ENCODE peak calls at places on chromosomes 16 and 17, in four cellular contexts. H is GM12878, V is K562, Y is HepG2. L is an unnamed sample.

GRCh38 chr17:29584452-29585079 is 4.9 kb downstream of the GIT1 start:
- DNase-seq in H (no peak), V (no peak), Y (no peak), L (no peak)

GRCh38 chr16:11036040-11036439 is 91.7 kb downstream of the CLEC16A start:
- DNase-seq in H (no peak), V (no peak), Y (no peak), L (no peak)

GRCh38 chr16:72083778-72084404 is 9.5 kb downstream of the TXNL4B start:
- DNase-seq in H (no peak), V (no peak), Y (peak), L (no peak)

GRCh38 chr17:65678534-65678933 is 117.1 kb upstream of the AXIN2 start:
- DNase-seq in H (no peak), V (no peak), Y (no peak), L (no peak)

GRCh38 chr17:50559674-50560184 is 786 bp upstream of the CACNA1G start:
- DNase-seq in H (no peak), V (peak), Y (no peak), L (peak)

GRCh38 chr16:84467256-84467655 is 37.2 kb downstream of the MEAK7 start:
- DNase-seq in H (no peak), V (no peak), Y (no peak), L (no peak)

GRCh38 chr17:77033892-77034404 is 106.8 kb upstream of the SEC14L1 start:
- DNase-seq in H (no peak), V (no peak), Y (no peak), L (no peak)

GRCh38 chr16:53094013-53094630 is 39.3 kb downstream of the CHD9 start:
- DNase-seq in H (peak), V (peak), Y (no peak), L (no peak)

GRCh38 chr17:76847031-76847430 is 21.2 kb upstream of the MGAT5B start:
- DNase-seq in H (no peak), V (no peak), Y (no peak), L (no peak)

GRCh38 chr16:65621640-65622039 is 499.8 kb upstream of the CDH11 start:
- DNase-seq in H (no peak), V (no peak), Y (no peak), L (no peak)

GRCh38 chr17:9016941-9017552 is 4.3 kb upstream of the NTN1 start:
- DNase-seq in H (no peak), V (no peak), Y (no peak), L (no peak)

GRCh38 chr16:52229471-52229870 is 317.5 kb downstream of the TOX3 start:
- DNase-seq in H (no peak), V (no peak), Y (no peak), L (no peak)

GRCh38 chr17:17942846-17943245 is 29.4 kb downstream of the TOM1L2 start:
- DNase-seq in H (no peak), V (no peak), Y (no peak), L (no peak)
- TF ChIP-seq TCF7 in H (no peak), V (no peak), Y (no peak), L (no peak)

GRCh38 chr17:13920413-13920812 is 148.9 kb upstream of the COX10 start:
- DNase-seq in H (no peak), V (no peak), Y (no peak), L (no peak)

GRCh38 chr17:13921841-13922776 is 147.2 kb upstream of the COX10 start:
- DNase-seq in H (no peak), V (no peak), Y (no peak), L (no peak)

GRCh38 chr17:13919818-13920217 is 149.5 kb upstream of the COX10 start:
- DNase-seq in H (no peak), V (no peak), Y (no peak), L (no peak)

GRCh38 chr17:13918247-13918646 is 151.1 kb upstream of the COX10 start:
- DNase-seq in H (no peak), V (no peak), Y (no peak), L (no peak)

GRCh38 chr17:13917635-13918034 is 151.7 kb upstream of the COX10 start:
- DNase-seq in H (no peak), V (no peak), Y (no peak), L (no peak)
- TF ChIP-seq NR2C2 in H (no peak), V (no peak), Y (no peak), L (no peak)

GRCh38 chr17:6444573-6445335 is 499 bp downstream of the PIMREG start:
- DNase-seq in H (no peak), V (no peak), Y (no peak), L (no peak)

GRCh38 chr17:6449307-6449706 is 5.1 kb downstream of the PIMREG start:
- DNase-seq in H (no peak), V (no peak), Y (no peak), L (no peak)

GRCh38 chr17:6446516-6447100 is 2.4 kb downstream of the PIMREG start:
- DNase-seq in H (no peak), V (no peak), Y (no peak), L (no peak)

GRCh38 chr17:6450926-6451717 is 6.9 kb downstream of the PIMREG start:
- DNase-seq in H (no peak), V (no peak), Y (no peak), L (no peak)

DNA sequence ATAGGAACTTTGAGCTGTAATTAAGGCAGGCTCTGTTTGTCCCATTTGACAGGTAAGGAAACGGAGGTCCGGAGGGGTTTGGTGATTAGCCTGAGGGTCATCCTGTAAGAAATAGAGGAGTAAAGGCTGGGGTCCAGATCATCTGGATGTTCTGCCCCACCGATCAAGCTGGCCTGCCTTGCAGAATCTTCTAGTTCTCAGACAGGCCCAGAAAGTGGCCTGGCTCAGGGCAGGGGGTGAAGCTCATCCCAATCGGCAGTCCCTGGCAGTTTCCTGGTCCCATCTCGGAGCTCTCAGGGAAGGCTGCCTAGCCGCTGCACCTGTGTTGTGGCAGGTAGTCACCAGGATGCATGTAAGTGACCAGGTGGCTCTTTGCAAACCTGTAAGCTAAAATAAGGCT is 4.2 kb downstream of the PIMREG start:
- DNase-seq in H (no peak), V (no peak), Y (no peak), L (no peak)
- TF ChIP-seq TCF7 in H (no peak), V (no peak), Y (no peak), L (no peak)

GRCh38 chr17:34082404-34082803 is 172.7 kb upstream of the CCL2 start:
- DNase-seq in H (no peak), V (peak), Y (no peak), L (no peak)

GRCh38 chr17:34076743-34077631 is 178.1 kb upstream of the CCL2 start:
- DNase-seq in H (no peak), V (no peak), Y (no peak), L (no peak)

DNA sequence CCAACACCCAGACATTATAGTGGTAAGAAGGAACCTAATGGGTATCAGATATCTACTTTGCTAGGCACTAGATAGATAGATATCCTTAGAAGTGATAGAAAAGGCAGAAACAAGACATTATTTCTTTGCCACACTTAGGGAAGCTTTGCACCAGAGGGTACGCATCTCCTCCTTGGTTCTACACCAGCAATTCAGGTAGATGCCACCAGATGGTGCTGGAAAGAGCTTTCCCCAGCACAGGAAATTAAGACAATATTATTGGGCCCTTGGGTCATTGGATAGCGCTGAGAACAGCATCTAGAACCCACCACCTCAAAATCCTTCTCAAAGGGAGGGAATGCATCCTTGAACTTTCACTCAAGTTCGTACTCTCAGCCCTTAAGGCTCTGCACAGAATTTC is 173.8 kb upstream of the CCL2 start:
- DNase-seq in H (no peak), V (peak), Y (no peak), L (peak)
- TF ChIP-seq NR2C2 in H (no peak), V (no peak), Y (no peak), L (no peak)

DNA sequence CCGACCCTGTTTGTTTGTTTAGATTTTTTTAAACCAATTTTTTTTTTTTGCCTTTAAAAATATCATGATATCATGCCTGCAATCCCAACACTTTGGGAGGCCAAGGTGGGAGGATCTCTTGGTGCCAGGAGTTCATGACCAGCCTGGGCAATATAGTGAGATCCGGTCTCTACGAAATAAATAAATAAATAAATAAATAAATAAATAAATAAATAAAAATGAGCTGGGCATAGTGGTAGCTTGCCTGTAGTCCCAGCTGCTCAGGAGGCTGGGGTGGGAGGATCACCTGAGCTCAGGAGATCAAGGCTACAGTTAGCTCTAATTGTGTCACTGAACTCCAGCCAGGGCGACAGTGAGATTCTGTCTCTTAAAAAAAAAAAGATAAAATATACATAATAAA is 8.1 kb upstream of the IGF2BP1 start:
- DNase-seq in H (no peak), V (no peak), Y (no peak), L (no peak)
- TF ChIP-seq TCF7 in H (no peak), V (no peak), Y (no peak), L (no peak)

DNA sequence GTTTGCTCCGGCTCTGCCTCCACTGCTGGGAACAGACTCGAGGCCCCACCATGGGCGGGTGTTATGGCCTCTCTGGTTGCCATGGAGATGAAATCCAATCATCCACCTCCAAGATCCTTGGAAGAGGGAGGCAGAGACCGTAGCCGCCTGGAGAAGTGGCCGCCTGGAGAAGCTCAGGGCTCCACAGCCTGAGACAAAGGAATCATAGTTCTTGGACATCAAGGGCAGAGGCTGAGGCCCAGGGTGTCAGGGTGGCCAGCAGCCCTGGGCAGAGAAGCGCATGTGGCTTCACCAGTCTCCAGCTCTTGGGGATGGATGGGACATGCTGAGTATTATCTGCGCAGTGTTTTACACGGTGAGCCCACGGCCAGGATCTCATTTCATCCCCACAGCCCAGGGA is 36.2 kb downstream of the ABR start:
- DNase-seq in H (no peak), V (no peak), Y (no peak), L (no peak)
- TF ChIP-seq NR2C2 in H (no peak), V (no peak), Y (no peak), L (no peak)

GRCh38 chr17:79931517-79932309 is 92.5 kb upstream of the CBX4 start:
- DNase-seq in H (no peak), V (no peak), Y (peak), L (no peak)

GRCh38 chr17:79929257-79930076 is 90.2 kb upstream of the CBX4 start:
- DNase-seq in H (no peak), V (no peak), Y (no peak), L (no peak)

GRCh38 chr17:79930786-79931516 is 91.7 kb upstream of the CBX4 start:
- DNase-seq in H (no peak), V (no peak), Y (no peak), L (no peak)

GRCh38 chr17:79928502-79929256 is 89.4 kb upstream of the CBX4 start:
- DNase-seq in H (no peak), V (no peak), Y (no peak), L (no peak)

GRCh38 chr17:79930077-79930785 is 91.0 kb upstream of the CBX4 start:
- DNase-seq in H (no peak), V (no peak), Y (no peak), L (peak)
- TF ChIP-seq TCF7 in H (no peak), V (no peak), Y (no peak), L (no peak)

GRCh38 chr17:66944365-66945203 is 19.9 kb upstream of the CACNG4 start:
- DNase-seq in H (no peak), V (peak), Y (no peak), L (no peak)

GRCh38 chr17:66943484-66943883 is 21.0 kb upstream of the CACNG4 start:
- DNase-seq in H (no peak), V (no peak), Y (no peak), L (no peak)

GRCh38 chr17:66947311-66947710 is 17.2 kb upstream of the CACNG4 start:
- DNase-seq in H (no peak), V (no peak), Y (no peak), L (peak)

GRCh38 chr17:66946251-66946650 is 18.3 kb upstream of the CACNG4 start:
- DNase-seq in H (no peak), V (no peak), Y (no peak), L (no peak)

GRCh38 chr17:66945451-66945850 is 19.1 kb upstream of the CACNG4 start:
- DNase-seq in H (no peak), V (no peak), Y (no peak), L (no peak)
- TF ChIP-seq NR2C2 in H (no peak), V (no peak), Y (no peak), L (no peak)

GRCh38 chr17:67004191-67004590 is 39.7 kb downstream of the CACNG4 start:
- DNase-seq in H (no peak), V (no peak), Y (no peak), L (no peak)
- TF ChIP-seq TCF7 in H (no peak), V (no peak), Y (no peak), L (no peak)

DNA sequence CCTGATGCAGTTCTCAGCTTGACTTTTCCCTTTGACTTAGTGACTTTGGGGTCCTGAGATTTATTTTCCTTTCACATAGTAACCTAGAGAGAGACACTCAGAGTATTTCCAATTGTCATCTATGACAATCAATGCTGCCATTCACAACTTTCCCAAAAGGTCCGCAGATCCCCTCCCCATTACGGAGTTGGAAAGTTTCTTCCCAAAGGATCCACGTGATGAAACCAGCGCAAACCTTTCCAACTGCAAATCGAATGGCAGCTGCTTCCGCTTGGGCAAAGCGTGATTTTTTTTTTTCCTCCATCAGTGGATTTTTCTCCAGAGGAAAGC is 539 bp upstream of the FCSK start:
- DNase-seq in H (no peak), V (no peak), Y (no peak), L (no peak)
- TF ChIP-seq NR2C2 in H (no peak), V (no peak), Y (no peak), L (no peak)